ENCODE peak calls at places on chromosomes 5 and 9, in four cellular contexts. L, P, N and R are unnamed samples.

GRCh38 chr9:134408389-134408788 is 82.1 kb downstream of the RXRA start:
- DNase-seq in L (no peak), P (peak), N (no peak), R (no peak)

GRCh38 chr9:73782166-73782565 is 630.5 kb downstream of the ANXA1 start:
- DNase-seq in L (no peak), P (no peak), N (no peak), R (no peak)

GRCh38 chr5:140677947-140678346 is 4.6 kb upstream of the DND1 start:
- DNase-seq in L (no peak), P (no peak), N (no peak), R (no peak)

GRCh38 chr9:134179595-134179917 is 15.2 kb upstream of the RNU6ATAC start:
- DNase-seq in L (no peak), P (peak), N (peak), R (no peak)

GRCh38 chr9:86604741-86605140 is 250.5 kb upstream of the TUT7 start:
- DNase-seq in L (no peak), P (no peak), N (no peak), R (peak)

GRCh38 chr9:31574006-31574750 is 810.3 kb upstream of the ACO1 start:
- DNase-seq in L (no peak), P (no peak), N (no peak), R (no peak)

GRCh38 chr9:127067603-127068220 is 54.7 kb downstream of the ANGPTL2 start:
- DNase-seq in L (no peak), P (no peak), N (no peak), R (no peak)

GRCh38 chr9:120710110-120710981 is 3.9 kb downstream of the MEGF9 start:
- DNase-seq in L (no peak), P (no peak), N (no peak), R (peak)

GRCh38 chr5:127564002-127564769 is 46.7 kb downstream of the PRRC1 start:
- DNase-seq in L (peak), P (no peak), N (no peak), R (peak)

GRCh38 chr5:1772634-1773033 is 27.0 kb downstream of the MRPL36 start:
- DNase-seq in L (no peak), P (no peak), N (no peak), R (peak)

GRCh38 chr5:177335043-177335700 is 16.3 kb downstream of the LMAN2 start:
- DNase-seq in L (no peak), P (peak), N (no peak), R (no peak)

GRCh38 chr5:172643392-172643871 is 2.4 kb downstream of the NEURL1B start:
- DNase-seq in L (no peak), P (peak), N (peak), R (no peak)

GRCh38 chr9:37899041-37899440 is 4.9 kb downstream of the SLC25A51 start:
- DNase-seq in L (no peak), P (no peak), N (no peak), R (peak)

GRCh38 chr5:10441083-10441991 is at the start of gene ROPN1L:
- DNase-seq in L (peak), P (peak), N (peak), R (peak)

GRCh38 chr9:113772121-113772885 is 103.8 kb upstream of the ZNF618 start:
- DNase-seq in L (no peak), P (no peak), N (no peak), R (peak)

GRCh38 chr5:85049020-85049419 is 664.3 kb upstream of the EDIL3 start:
- DNase-seq in L (peak), P (no peak), N (no peak), R (peak)

GRCh38 chr5:146860213-146860891 is 18.2 kb downstream of the PPP2R2B start:
- DNase-seq in L (peak), P (no peak), N (no peak), R (peak)

GRCh38 chr5:83764101-83764500 is 43.4 kb upstream of the HAPLN1 start:
- DNase-seq in L (no peak), P (no peak), N (no peak), R (peak)

GRCh38 chr5:1322036-1322903 is 22.6 kb downstream of the CLPTM1L start:
- DNase-seq in L (no peak), P (peak), N (peak), R (no peak)

GRCh38 chr5:179339996-179340395 is 5.3 kb downstream of the ADAMTS2 start:
- DNase-seq in L (no peak), P (peak), N (no peak), R (no peak)

GRCh38 chr5:72248352-72249032 is 71.5 kb downstream of the MRPS27 start:
- DNase-seq in L (no peak), P (no peak), N (no peak), R (peak)

GRCh38 chr9:110049699-110050450 is 158.1 kb downstream of the C9orf152 start:
- DNase-seq in L (peak), P (peak), N (no peak), R (no peak)

GRCh38 chr5:134070648-134070978 is 43.9 kb upstream of the TCF7 start:
- DNase-seq in L (no peak), P (no peak), N (no peak), R (no peak)

GRCh38 chr9:128825923-128826702 is 3.5 kb downstream of the SPOUT1 start:
- DNase-seq in L (no peak), P (no peak), N (no peak), R (no peak)

GRCh38 chr5:16992444-16992843 is 56.4 kb upstream of the MYO10 start:
- DNase-seq in L (no peak), P (no peak), N (no peak), R (no peak)

GRCh38 chr5:154267516-154267915 is 77.0 kb downstream of the GALNT10 start:
- DNase-seq in L (no peak), P (no peak), N (no peak), R (peak)

GRCh38 chr5:88140396-88140862 is 128.2 kb downstream of the TMEM161B start:
- DNase-seq in L (peak), P (no peak), N (peak), R (no peak)

GRCh38 chr5:88142801-88143692 is 125.6 kb downstream of the TMEM161B start:
- DNase-seq in L (no peak), P (no peak), N (peak), R (peak)

GRCh38 chr5:88141695-88141979 is 127.0 kb downstream of the TMEM161B start:
- DNase-seq in L (no peak), P (no peak), N (no peak), R (no peak)

GRCh38 chr5:88143693-88144218 is 124.9 kb downstream of the TMEM161B start:
- DNase-seq in L (no peak), P (no peak), N (no peak), R (no peak)

GRCh38 chr5:88140863-88141694 is 127.6 kb downstream of the TMEM161B start:
- DNase-seq in L (peak), P (peak), N (peak), R (peak)
- TF ChIP-seq CTCF in L (peak), P (peak), N (peak), R (peak)

GRCh38 chr5:60927450-60927849 is 17.4 kb downstream of the ERCC8 start:
- DNase-seq in L (no peak), P (no peak), N (no peak), R (no peak)

DNA sequence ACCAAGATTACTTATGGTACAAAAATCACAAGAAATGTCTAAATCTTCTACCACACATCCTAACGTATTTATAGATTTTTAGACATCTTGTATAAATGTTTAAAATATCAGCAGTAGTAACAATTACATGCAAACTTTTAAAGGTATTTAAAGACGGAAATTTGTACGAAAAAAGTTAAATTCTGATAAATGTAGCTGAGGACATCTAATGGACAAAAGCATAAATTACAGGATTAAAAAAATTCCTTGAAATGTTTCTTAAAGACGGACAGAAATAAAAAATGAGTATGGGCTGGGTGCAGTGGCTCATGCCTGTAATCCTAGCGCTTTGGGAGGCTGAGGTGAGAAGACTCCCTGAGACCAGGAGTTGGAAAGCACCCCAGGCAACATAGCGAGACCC is 15.8 kb downstream of the ERCC8 start:
- DNase-seq in L (no peak), P (no peak), N (no peak), R (no peak)
- TF ChIP-seq CTCF in L (no peak), P (no peak), N (no peak), R (peak)

GRCh38 chr5:96257904-96258303 is 175.1 kb downstream of the PCSK1 start:
- DNase-seq in L (no peak), P (no peak), N (no peak), R (peak)
- TF ChIP-seq CTCF in L (no peak), P (no peak), N (no peak), R (no peak)

DNA sequence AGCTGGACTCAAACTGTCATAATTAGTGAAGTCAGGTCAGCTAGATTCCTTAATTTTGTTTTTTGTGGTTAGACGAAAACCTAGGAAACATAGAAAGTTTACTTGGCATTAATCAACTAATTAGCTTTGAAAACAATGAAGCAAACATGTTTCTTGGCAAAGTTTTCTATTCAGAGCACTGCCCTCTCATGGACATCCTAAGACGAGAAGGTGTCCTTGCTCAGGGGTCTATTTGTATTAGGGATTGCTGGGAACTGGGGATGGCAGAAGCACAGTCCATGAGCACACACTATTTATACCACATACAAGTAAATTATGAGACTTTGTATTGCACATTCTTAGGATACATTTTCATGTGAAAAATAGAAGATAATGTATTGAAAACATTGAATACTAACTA is 49.7 kb downstream of the POC5 start:
- DNase-seq in L (no peak), P (no peak), N (no peak), R (no peak)
- TF ChIP-seq CTCF in L (no peak), P (no peak), N (no peak), R (peak)

GRCh38 chr5:24363789-24364534 is 280.8 kb downstream of the CDH10 start:
- DNase-seq in L (no peak), P (no peak), N (no peak), R (no peak)

GRCh38 chr5:24367211-24367610 is 277.6 kb downstream of the CDH10 start:
- DNase-seq in L (peak), P (no peak), N (no peak), R (no peak)

GRCh38 chr5:24365406-24365805 is 279.4 kb downstream of the CDH10 start:
- DNase-seq in L (no peak), P (no peak), N (no peak), R (no peak)

GRCh38 chr5:24364711-24365110 is 280.1 kb downstream of the CDH10 start:
- DNase-seq in L (no peak), P (no peak), N (no peak), R (no peak)

GRCh38 chr5:24368121-24368520 is 276.7 kb downstream of the CDH10 start:
- DNase-seq in L (no peak), P (no peak), N (no peak), R (no peak)
- TF ChIP-seq CTCF in L (no peak), P (no peak), N (no peak), R (no peak)

GRCh38 chr9:71634753-71635152 is 133.6 kb downstream of the CEMIP2 start:
- DNase-seq in L (no peak), P (no peak), N (no peak), R (no peak)
- TF ChIP-seq CTCF in L (no peak), P (no peak), N (no peak), R (no peak)

GRCh38 chr5:2916076-2916682 is 164.7 kb upstream of the IRX2 start:
- DNase-seq in L (no peak), P (no peak), N (no peak), R (no peak)
- TF ChIP-seq CTCF in L (no peak), P (no peak), N (no peak), R (no peak)